ENCODE peak calls at places on chromosomes 11 and 22, in seven cellular contexts. J, V, H, I, R, L and F are unnamed samples.
A peak's percentile ranks its signal among the peaks of the same experiment; 100 is the strongest.

GRCh38 chr11:47532597-47533213 is 20.2 kb downstream of the CELF1 start:
- DNase-seq in I (no peak), L (no peak), R (no peak), H (no peak), V (no peak), J (no peak), F (peak; percentile 38)

GRCh38 chr22:25212337-25212736 is 7.1 kb upstream of the CRYBB2 start:
- DNase-seq in I (no peak), J (no peak), R (no peak), V (no peak), H (no peak), L (no peak), F (no peak)

GRCh38 chr11:83249972-83250593 is 36.1 kb downstream of the CCDC90B start:
- DNase-seq in R (no peak), L (peak; percentile 23), J (no peak), I (peak; percentile 20), H (peak; percentile 46), V (peak; percentile 46), F (peak; percentile 80)

GRCh38 chr11:47182380-47182779 is 3.9 kb downstream of the PACSIN3 start:
- DNase-seq in H (no peak), V (no peak), I (no peak), J (no peak), R (no peak), L (no peak), F (no peak)

GRCh38 chr11:118106789-118107335 is 20.1 kb upstream of the SMIM35 start:
- DNase-seq in J (no peak), H (no peak), L (no peak), R (no peak), I (peak; percentile 38), V (peak; percentile 17), F (no peak)

GRCh38 chr22:40326905-40327735 is 19.2 kb upstream of the ADSL start:
- DNase-seq in R (peak; percentile 75), H (peak; percentile 75), I (no peak), V (peak; percentile 81), J (peak; percentile 68), L (no peak), F (no peak)

GRCh38 chr22:25564979-25565677 is 653 bp downstream of the GRK3 start:
- DNase-seq in H (peak; percentile 6), R (no peak), L (peak; percentile 13), I (peak; percentile 41), V (peak; percentile 24), J (peak; percentile 87), F (peak; percentile 29)

GRCh38 chr11:26106713-26107112 is 225.2 kb upstream of the ANO3 start:
- DNase-seq in R (no peak), I (no peak), L (no peak), H (no peak), J (no peak), V (no peak), F (no peak)

GRCh38 chr11:130737866-130738431 is 178.3 kb downstream of the SNX19 start:
- DNase-seq in H (peak; percentile 88), I (no peak), V (peak; percentile 98), L (no peak), J (peak; percentile 37), R (peak; percentile 98), F (peak; percentile 72)

GRCh38 chr11:6402061-6402470 is 11.8 kb downstream of the SMPD1 start:
- DNase-seq in V (no peak), H (no peak), L (no peak), R (no peak), J (no peak), I (no peak), F (no peak)

GRCh38 chr22:29166180-29166579 is 39.5 kb upstream of the EMID1 start:
- DNase-seq in R (no peak), I (no peak), H (no peak), L (no peak), V (no peak), J (peak; percentile 24), F (no peak)

GRCh38 chr11:103281301-103281700 is 172.1 kb downstream of the DYNC2H1 start:
- DNase-seq in R (no peak), L (no peak), I (peak; percentile 31), H (no peak), V (peak; percentile 7), J (no peak), F (peak; percentile 32)
- H3K4me3 ChIP-seq in R (no peak overlapping the region), L (no peak overlapping the region), I (no peak overlapping the region), H (no peak overlapping the region), V (no peak overlapping the region), J (no peak overlapping the region), F (no peak overlapping the region)

GRCh38 chr22:21599053-21599893 is 30.5 kb downstream of the YDJC start:
- DNase-seq in L (no peak), H (no peak), I (no peak), J (peak; percentile 63), R (no peak), V (no peak), F (no peak)
- H3K9ac ChIP-seq in L (no peak overlapping the region), H (peak overlapping the region; percentile 3), I (no peak overlapping the region), J (no peak overlapping the region), R (no peak overlapping the region), V (no peak overlapping the region), F (no peak overlapping the region)

GRCh38 chr11:10730151-10730550 is 20.9 kb upstream of the CTR9 start:
- DNase-seq in L (no peak), J (no peak), V (no peak), R (no peak), I (no peak), H (no peak), F (no peak)
- H3K4me1 ChIP-seq in L (no peaks in the 10 kb centered on the region), J (no peaks in the 10 kb centered on the region), V (peaks cover 8% of the 10 kb centered on the region), R (peaks cover 8% of the 10 kb centered on the region), I (peaks cover 12% of the 10 kb centered on the region), H (no peaks in the 10 kb centered on the region), F (peaks cover 49% of the 10 kb centered on the region)

DNA sequence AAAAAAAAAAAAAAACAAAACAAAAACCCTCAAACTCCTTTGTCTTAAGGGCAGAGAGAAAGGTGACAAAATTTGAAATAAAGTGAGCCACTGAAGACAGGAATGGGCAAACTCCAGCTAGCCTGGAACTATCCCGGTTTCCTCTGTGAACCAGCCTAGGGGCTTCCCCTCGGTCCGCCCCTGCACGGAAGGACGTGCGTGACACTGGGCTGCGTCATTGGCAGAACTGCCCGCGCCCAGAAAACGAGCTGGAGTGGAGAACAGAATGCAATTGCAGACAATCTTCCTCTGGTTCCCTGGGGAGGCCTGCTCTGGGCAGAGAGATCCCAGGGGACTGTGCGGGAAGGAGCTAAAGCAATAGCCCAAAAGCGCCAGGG is 628 bp downstream of the RAB38 start:
- DNase-seq in J (peak; percentile 74), R (peak; percentile 70), H (peak; percentile 80), V (peak; percentile 78), I (peak; percentile 93), L (no peak), F (peak; percentile 88)
- H3K4me3 ChIP-seq in J (peak overlapping the region; percentile 81), R (peak overlapping the region; percentile 70), H (peak overlapping the region; percentile 61), V (peak overlapping the region; percentile 67), I (peak overlapping the region; percentile 79), L (peak overlapping the region; percentile 66), F (peak overlapping the region; percentile 65)

GRCh38 chr22:43008509-43008908 is 6.4 kb downstream of the PACSIN2 start:
- DNase-seq in J (no peak), I (no peak), L (no peak), R (no peak), H (no peak), V (no peak), F (peak; percentile 59)
- H3K9ac ChIP-seq in J (no peak overlapping the region), I (no peak overlapping the region), L (no peak overlapping the region), R (no peak overlapping the region), H (no peak overlapping the region), V (no peak overlapping the region), F (no peak overlapping the region)

GRCh38 chr22:49415219-49415951 is 412.3 kb downstream of the BRD1 start:
- DNase-seq in J (peak; percentile 46), I (no peak), H (no peak), L (no peak), V (no peak), R (no peak), F (no peak)
- H3K4me1 ChIP-seq in J (no peaks in the 10 kb centered on the region), I (no peaks in the 10 kb centered on the region), H (no peaks in the 10 kb centered on the region), L (peaks cover 3% of the 10 kb centered on the region), V (no peaks in the 10 kb centered on the region), R (no peaks in the 10 kb centered on the region), F (no peaks in the 10 kb centered on the region)

GRCh38 chr11:909406-909805 is 1.2 kb downstream of the CHID1 start:
- DNase-seq in R (no peak), V (no peak), H (no peak), J (no peak), I (no peak), L (no peak), F (no peak)
- H3K4me3 ChIP-seq in R (peak overlapping the region; percentile 67), V (no peak overlapping the region), H (no peak overlapping the region), J (peak overlapping the region; percentile 83), I (peak overlapping the region; percentile 88), L (peak overlapping the region; percentile 90), F (peak overlapping the region; percentile 91)